ENCODE peak calls at places on chromosomes 1 and 21, in seven cellular contexts. I, K, Y, L, W, J and N are unnamed samples.
A peak's percentile ranks its signal among the peaks of the same experiment; 100 is the strongest.

GRCh38 chr21:32423320-32423719 is 10.8 kb downstream of the EVA1C start:
- DNase-seq in I (no peak), K (no peak), J (no peak), Y (peak; percentile 88), L (no peak), W (peak; percentile 82), N (no peak)

GRCh38 chr1:17531682-17532487 is 7.6 kb upstream of the ARHGEF10L start:
- DNase-seq in J (peak; percentile 82), Y (peak; percentile 93), W (peak; percentile 69), K (peak; percentile 82), I (no peak), L (peak; percentile 85), N (peak; percentile 56)

GRCh38 chr1:204692852-204693356 is 7.4 kb upstream of the LRRN2 start:
- DNase-seq in W (no peak), J (no peak), L (no peak), Y (no peak), K (no peak), I (no peak), N (no peak)

GRCh38 chr1:39105841-39106765 is 80.0 kb downstream of the NDUFS5 start:
- DNase-seq in L (peak; percentile 52), Y (peak; percentile 55), J (peak; percentile 51), W (no peak), I (no peak), K (peak; percentile 81), N (no peak)

GRCh38 chr1:157992031-157992568 is 1.3 kb upstream of the KIRREL1 start:
- DNase-seq in I (peak; percentile 69), Y (peak; percentile 81), K (peak; percentile 80), J (peak; percentile 84), W (peak; percentile 59), L (peak; percentile 87), N (no peak)

GRCh38 chr1:226532553-226532952 is 16.0 kb upstream of the STUM start:
- DNase-seq in K (no peak), J (no peak), L (no peak), W (no peak), I (no peak), Y (no peak), N (no peak)

GRCh38 chr1:64220241-64220640 is 16.8 kb downstream of the UBE2U start:
- DNase-seq in I (no peak), W (no peak), L (no peak), J (no peak), Y (no peak), K (no peak), N (no peak)

GRCh38 chr21:36381841-36382589 is 3.2 kb upstream of the CHAF1B start:
- DNase-seq in Y (peak; percentile 26), J (no peak), W (no peak), L (no peak), I (no peak), K (no peak), N (no peak)

GRCh38 chr1:202086579-202087350 is 36.0 kb upstream of the GPR37L1 start:
- DNase-seq in W (no peak), Y (peak; percentile 23), J (no peak), I (no peak), K (no peak), L (no peak), N (no peak)

GRCh38 chr1:223887724-223888428 is 42.1 kb upstream of the TP53BP2 start:
- DNase-seq in J (peak; percentile 36), I (peak; percentile 78), W (peak; percentile 94), L (peak; percentile 63), K (no peak), Y (peak; percentile 95), N (peak; percentile 71)

GRCh38 chr21:43280949-43281633 is 112.3 kb downstream of the CRYAA start:
- DNase-seq in K (peak; percentile 60), J (no peak), W (no peak), L (no peak), I (no peak), Y (no peak), N (no peak)

GRCh38 chr1:109493805-109494539 is at the start of gene CYB561D1:
- DNase-seq in W (peak; percentile 77), L (peak; percentile 87), J (peak; percentile 85), Y (peak; percentile 78), K (peak; percentile 95), I (peak; percentile 52), N (peak; percentile 60)

GRCh38 chr1:25724201-25724600 is 75.8 kb upstream of the SELENON start:
- DNase-seq in W (no peak), K (no peak), J (no peak), I (no peak), Y (no peak), L (no peak), N (no peak)

GRCh38 chr1:178388398-178389161 is 108.2 kb downstream of the CLEC20A start:
- DNase-seq in J (no peak), Y (peak; percentile 61), L (no peak), I (no peak), K (no peak), W (peak; percentile 48), N (no peak)

GRCh38 chr1:56235909-56236510 is 343.4 kb downstream of the PLPP3 start:
- DNase-seq in I (no peak), L (no peak), J (no peak), K (no peak), W (no peak), Y (peak; percentile 4), N (no peak)

GRCh38 chr21:46161180-46161799 is 5.9 kb upstream of the FTCD start:
- DNase-seq in Y (no peak), K (peak; percentile 51), I (no peak), J (peak; percentile 13), W (no peak), L (no peak), N (no peak)

GRCh38 chr1:200795151-200795550 is 56.5 kb downstream of the CAMSAP2 start:
- DNase-seq in L (no peak), Y (peak; percentile 65), I (no peak), J (no peak), K (no peak), W (peak; percentile 50), N (no peak)

GRCh38 chr1:20470174-20470573 is 15.8 kb downstream of the CAMK2N1 start:
- DNase-seq in J (no peak), W (no peak), L (no peak), Y (no peak), K (no peak), I (no peak), N (no peak)

GRCh38 chr21:42627527-42628289 is 25.7 kb upstream of the PDE9A start:
- DNase-seq in K (peak; percentile 84), I (no peak), Y (no peak), J (no peak), L (no peak), W (no peak), N (no peak)

GRCh38 chr1:44672254-44672955 is 1.9 kb downstream of the TMEM53 start:
- DNase-seq in Y (peak; percentile 37), I (no peak), W (peak; percentile 63), J (peak; percentile 63), K (no peak), L (no peak), N (no peak)

GRCh38 chr1:225921734-225922709 is 2.0 kb downstream of the PYCR2 start:
- DNase-seq in Y (no peak), K (no peak), J (no peak), W (no peak), L (no peak), I (no peak), N (no peak)

GRCh38 chr1:193270996-193271395 is 84.6 kb upstream of the B3GALT2 start:
- DNase-seq in L (no peak), I (no peak), K (no peak), J (no peak), W (peak; percentile 24), Y (peak; percentile 16), N (no peak)

GRCh38 chr21:42495765-42496119 is 282 bp downstream of the RSPH1 start:
- DNase-seq in L (no peak), Y (no peak), K (no peak), W (peak; percentile 9), I (peak; percentile 20), J (no peak), N (no peak)

GRCh38 chr1:39391741-39392679 is 99.4 kb upstream of the BMP8A start:
- DNase-seq in K (no peak), L (peak; percentile 37), J (peak; percentile 58), I (peak; percentile 74), Y (peak; percentile 94), W (peak; percentile 87), N (no peak)

GRCh38 chr1:86378813-86379212 is 17.3 kb downstream of the ODF2L start:
- DNase-seq in Y (no peak), W (no peak), K (no peak), J (no peak), L (no peak), I (no peak), N (no peak)

DNA sequence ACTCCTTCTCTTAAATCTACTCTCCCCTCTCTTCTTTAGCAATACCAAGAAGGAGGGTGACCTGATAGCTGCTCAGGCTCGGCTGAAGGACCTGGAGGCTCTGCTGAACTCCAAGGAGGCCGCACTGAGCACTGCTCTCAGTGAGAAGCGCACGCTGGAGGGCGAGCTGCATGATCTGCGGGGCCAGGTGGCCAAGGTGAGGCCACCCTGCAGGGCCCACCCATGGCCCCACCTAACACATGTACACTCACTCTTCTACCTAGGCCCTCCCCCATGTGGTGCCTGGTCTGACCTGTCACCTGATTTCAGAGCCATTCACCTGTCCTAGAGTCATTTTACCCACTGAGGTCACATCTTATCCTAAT is 16.0 kb downstream of the LMNA start:
- DNase-seq in J (no peak), W (no peak), K (no peak), Y (no peak), I (no peak), L (no peak), N (no peak)
- TF ChIP-seq CTCF in J (no peak), W (no peak), K (no peak), Y (no peak), I (no peak), L (no peak), N (no peak)

GRCh38 chr1:40948741-40949528 is 30.6 kb upstream of the CTPS1 start:
- DNase-seq in J (peak; percentile 50), W (peak; percentile 79), Y (peak; percentile 63), L (no peak), K (no peak), I (peak; percentile 55), N (no peak)
- H3K4me3 ChIP-seq in J (no peak overlapping the region), W (no peak overlapping the region), Y (no peak overlapping the region), L (no peak overlapping the region), K (no peak overlapping the region), I (no peak overlapping the region), N (peak overlapping the region; percentile 41)

GRCh38 chr1:154867841-154868610 is 2.1 kb downstream of the KCNN3 start:
- DNase-seq in W (no peak), L (no peak), J (no peak), K (no peak), I (no peak), Y (no peak), N (no peak)

GRCh38 chr1:154870734-154871133 is 653 bp upstream of the KCNN3 start:
- DNase-seq in Y (no peak), L (no peak), J (no peak), I (no peak), W (no peak), K (no peak), N (no peak)

GRCh38 chr1:154871374-154871773 is 1.3 kb upstream of the KCNN3 start:
- DNase-seq in W (no peak), Y (no peak), L (no peak), I (no peak), J (no peak), K (no peak), N (no peak)

GRCh38 chr1:154869351-154870116 is 547 bp downstream of the KCNN3 start:
- DNase-seq in L (peak; percentile 68), I (no peak), J (no peak), W (no peak), Y (peak; percentile 53), K (no peak), N (peak; percentile 58)

GRCh38 chr1:154870117-154870571 is at the start of gene KCNN3:
- DNase-seq in I (peak; percentile 96), W (peak; percentile 73), L (peak; percentile 98), K (peak; percentile 94), Y (peak; percentile 82), J (peak; percentile 94), N (peak; percentile 77)
- TF ChIP-seq CTCF in I (no peak), W (no peak), L (no peak), K (no peak), Y (no peak), J (no peak), N (no peak)

GRCh38 chr1:54748094-54748835 is 16.1 kb downstream of the PARS2 start:
- DNase-seq in W (no peak), L (no peak), J (no peak), Y (no peak), I (no peak), K (no peak), N (no peak)
- H3K4me3 ChIP-seq in W (no peak overlapping the region), L (no peak overlapping the region), J (no peak overlapping the region), Y (no peak overlapping the region), I (no peak overlapping the region), K (no peak overlapping the region), N (no peak overlapping the region)